ENCODE peak calls at places on chromosomes 11 and 22, in five cellular contexts. One of them, this sample, is unnamed.

GRCh38 chr11:83823461-83824025 is 537.4 kb upstream of the CCDC90B start:
- DNase-seq in omental fat pad: no peak
- DNase-seq in right lobe of liver: no peak
- DNase-seq in Kasumi-1: no peak
- DNase-seq in hippocampal formation: no peak
- DNase-seq in this sample: no peak

GRCh38 chr22:35549338-35549737 is 8.7 kb downstream of the RASD2 start:
- DNase-seq in omental fat pad: no peak
- DNase-seq in right lobe of liver: no peak
- DNase-seq in Kasumi-1: no peak
- DNase-seq in hippocampal formation: peak; percentile 23
- DNase-seq in this sample: no peak

GRCh38 chr11:47992959-47993820 is 12.8 kb downstream of the PTPRJ start:
- DNase-seq in omental fat pad: no peak
- DNase-seq in right lobe of liver: no peak
- DNase-seq in Kasumi-1: no peak
- DNase-seq in hippocampal formation: no peak
- DNase-seq in this sample: no peak

GRCh38 chr22:44545773-44546172 is 47.7 kb upstream of the RTL6 start:
- DNase-seq in omental fat pad: no peak
- DNase-seq in right lobe of liver: peak; percentile 25
- DNase-seq in Kasumi-1: no peak
- DNase-seq in hippocampal formation: no peak
- DNase-seq in this sample: no peak

GRCh38 chr22:46117206-46118199 is 32.8 kb upstream of the PPARA start:
- DNase-seq in omental fat pad: no peak
- DNase-seq in right lobe of liver: no peak
- DNase-seq in Kasumi-1: no peak
- DNase-seq in hippocampal formation: no peak
- DNase-seq in this sample: no peak

GRCh38 chr11:45663486-45664375 is 1.7 kb downstream of the CHST1 start:
- DNase-seq in omental fat pad: no peak
- DNase-seq in right lobe of liver: peak; percentile 40
- DNase-seq in Kasumi-1: no peak
- DNase-seq in hippocampal formation: no peak
- DNase-seq in this sample: no peak

GRCh38 chr11:1746956-1747752 is 3.2 kb downstream of the IFITM10 start:
- DNase-seq in omental fat pad: no peak
- DNase-seq in right lobe of liver: peak; percentile 47
- DNase-seq in Kasumi-1: no peak
- DNase-seq in hippocampal formation: no peak
- DNase-seq in this sample: no peak

GRCh38 chr11:126529037-126529436 is 173.6 kb downstream of the ST3GAL4 start:
- DNase-seq in omental fat pad: no peak
- DNase-seq in right lobe of liver: no peak
- DNase-seq in Kasumi-1: no peak
- DNase-seq in hippocampal formation: no peak
- DNase-seq in this sample: no peak

GRCh38 chr11:1744137-1744878 is 6.1 kb downstream of the IFITM10 start:
- DNase-seq in omental fat pad: no peak
- DNase-seq in right lobe of liver: peak; percentile 86
- DNase-seq in Kasumi-1: no peak
- DNase-seq in hippocampal formation: peak; percentile 46
- DNase-seq in this sample: no peak

GRCh38 chr11:9748361-9748970 is 84.6 kb downstream of the SWAP70 start:
- DNase-seq in omental fat pad: no peak
- DNase-seq in right lobe of liver: peak; percentile 56
- DNase-seq in Kasumi-1: peak; percentile 94
- DNase-seq in hippocampal formation: peak; percentile 55
- DNase-seq in this sample: peak; percentile 43

GRCh38 chr11:82398300-82398815 is 335.3 kb downstream of the FAM181B start:
- DNase-seq in omental fat pad: no peak
- DNase-seq in right lobe of liver: no peak
- DNase-seq in Kasumi-1: no peak
- DNase-seq in hippocampal formation: no peak
- DNase-seq in this sample: no peak

GRCh38 chr11:73429121-73429740 is 53.0 kb downstream of the RELT start:
- DNase-seq in omental fat pad: no peak
- DNase-seq in right lobe of liver: no peak
- DNase-seq in Kasumi-1: no peak
- DNase-seq in hippocampal formation: no peak
- DNase-seq in this sample: no peak

GRCh38 chr22:17938484-17938924 is 85.9 kb downstream of the MICAL3 start:
- DNase-seq in omental fat pad: no peak
- DNase-seq in right lobe of liver: peak; percentile 62
- DNase-seq in Kasumi-1: no peak
- DNase-seq in hippocampal formation: no peak
- DNase-seq in this sample: no peak